ENCODE peak calls at places on chromosomes 3 and 15, in eight cellular contexts. W is iris pigment epithelial cell; J is IMR-90; Q is activated CD8-positive, alpha-beta memory T cell treated with anti-CD3 and anti-CD28 coated beads for 48 hours; H is HEK293T; X is globus pallidus; P is pancreas; Z is brain microvascular endothelial cell. S is an unnamed sample.

GRCh38 chr3:117356296-117356695 is 646.7 kb downstream of the TUSC7 start:
- DNase-seq in W (no peak), J (no peak), Q (no peak), H (no peak), X (no peak), P (no peak), Z (no peak), S (no peak)

GRCh38 chr3:122974764-122975162 is 52.8 kb downstream of the SEMA5B start:
- DNase-seq in W (peak; percentile 54), J (peak; percentile 54), Q (no peak), H (no peak), X (no peak), P (no peak), Z (peak; percentile 84), S (peak; percentile 44)

GRCh38 chr3:8095724-8096123 is 405.9 kb upstream of the LMCD1 start:
- DNase-seq in W (no peak), J (no peak), Q (no peak), H (no peak), X (no peak), P (no peak), Z (no peak), S (no peak)

GRCh38 chr3:16318216-16318615 is 53.2 kb downstream of the OXNAD1 start:
- DNase-seq in W (peak; percentile 71), J (peak; percentile 83), Q (no peak), H (no peak), X (no peak), P (no peak), Z (no peak), S (no peak)

GRCh38 chr15:90039996-90040395 is 38.9 kb downstream of the ZNF710 start:
- DNase-seq in W (no peak), J (no peak), Q (no peak), H (no peak), X (no peak), P (no peak), Z (no peak), S (no peak)

GRCh38 chr15:60972301-60972700 is 256.8 kb downstream of the RORA start:
- DNase-seq in W (peak; percentile 98), J (peak; percentile 99), Q (no peak), H (no peak), X (no peak), P (no peak), Z (peak; percentile 89), S (peak; percentile 94)

GRCh38 chr15:57505056-57505713 is 86.5 kb upstream of the MYZAP start:
- DNase-seq in W (no peak), J (no peak), Q (no peak), H (no peak), X (no peak), P (peak; percentile 54), Z (peak; percentile 34), S (peak; percentile 45)

GRCh38 chr3:78459751-78460150 is 1308.0 kb downstream of the ROBO1 start:
- DNase-seq in W (no peak), J (no peak), Q (no peak), H (no peak), X (no peak), P (no peak), Z (no peak), S (no peak)

GRCh38 chr3:58072046-58072445 is 63.8 kb downstream of the FLNB start:
- DNase-seq in W (peak; percentile 82), J (peak; percentile 81), Q (no peak), H (no peak), X (no peak), P (no peak), Z (no peak), S (no peak)

GRCh38 chr3:22887664-22888291 is 315.3 kb upstream of the UBE2E2 start:
- DNase-seq in W (peak; percentile 58), J (peak; percentile 21), Q (no peak), H (peak; percentile 35), X (peak; percentile 31), P (no peak), Z (peak; percentile 45), S (peak; percentile 32)

GRCh38 chr3:124915254-124915653 is 19.3 kb downstream of the MUC13 start:
- DNase-seq in W (no peak), J (no peak), Q (no peak), H (no peak), X (no peak), P (no peak), Z (no peak), S (no peak)

GRCh38 chr3:118818386-118818785 is 216.3 kb downstream of the IGSF11 start:
- DNase-seq in W (peak; percentile 44), J (peak; percentile 32), Q (no peak), H (no peak), X (no peak), P (no peak), Z (no peak), S (peak; percentile 1)

GRCh38 chr3:83928391-83928790 is 1030.4 kb upstream of the CADM2 start:
- DNase-seq in W (peak; percentile 38), J (no peak), Q (no peak), H (peak; percentile 6), X (no peak), P (no peak), Z (no peak), S (peak; percentile 47)

GRCh38 chr15:41561104-41561776 is 2.2 kb downstream of the TYRO3 start:
- DNase-seq in W (no peak), J (no peak), Q (no peak), H (no peak), X (peak; percentile 49), P (no peak), Z (no peak), S (no peak)

GRCh38 chr3:123651449-123652345 is 66.8 kb upstream of the HACD2 start:
- DNase-seq in W (no peak), J (no peak), Q (no peak), H (no peak), X (no peak), P (no peak), Z (no peak), S (no peak)

GRCh38 chr3:51799879-51800757 is 21.1 kb upstream of the IQCF6 start:
- DNase-seq in W (peak; percentile 78), J (peak; percentile 82), Q (no peak), H (peak; percentile 54), X (peak; percentile 24), P (no peak), Z (peak; percentile 74), S (peak; percentile 75)

GRCh38 chr3:36895488-36896409 is 49.1 kb downstream of the TRANK1 start:
- DNase-seq in W (no peak), J (no peak), Q (no peak), H (no peak), X (no peak), P (no peak), Z (no peak), S (no peak)

GRCh38 chr15:64009798-64010241 is 36.5 kb downstream of the DAPK2 start:
- DNase-seq in W (peak; percentile 48), J (peak; percentile 16), Q (no peak), H (no peak), X (no peak), P (no peak), Z (peak; percentile 22), S (peak; percentile 69)

GRCh38 chr3:69740103-69741021 is 1.1 kb downstream of the MITF start:
- DNase-seq in W (no peak), J (no peak), Q (no peak), H (peak; percentile 34), X (peak; percentile 37), P (peak; percentile 57), Z (no peak), S (peak; percentile 13)

GRCh38 chr3:78507196-78507984 is 1260.4 kb downstream of the ROBO1 start:
- DNase-seq in W (peak; percentile 21), J (no peak), Q (no peak), H (no peak), X (no peak), P (no peak), Z (no peak), S (peak; percentile 10)

S was measured in ELR.